ENCODE peak calls at places on chromosomes 16 and 17, in nine cellular contexts. One of them, this sample, is unnamed.

GRCh38 chr16:11258553-11259287 is 2.7 kb upstream of the SOCS1 start:
- DNase-seq in cardiac fibroblast: peak; percentile 32
- DNase-seq in body of pancreas: peak; percentile 79
- DNase-seq in pancreas: peak; percentile 43
- DNase-seq in kidney epithelial cell: no peak
- DNase-seq in left lung: no peak
- DNase-seq in hepatocyte: no peak
- DNase-seq in kidney: peak; percentile 81
- DNase-seq in upper lobe of right lung: no peak
- DNase-seq in this sample: no peak

GRCh38 chr17:9271989-9272388 is 250.7 kb downstream of the NTN1 start:
- DNase-seq in cardiac fibroblast: no peak
- DNase-seq in body of pancreas: no peak
- DNase-seq in pancreas: no peak
- DNase-seq in kidney epithelial cell: no peak
- DNase-seq in left lung: no peak
- DNase-seq in hepatocyte: no peak
- DNase-seq in kidney: no peak
- DNase-seq in upper lobe of right lung: no peak
- DNase-seq in this sample: no peak

GRCh38 chr17:7884581-7885356 is 3.8 kb upstream of the CHD3 start:
- DNase-seq in cardiac fibroblast: no peak
- DNase-seq in body of pancreas: peak; percentile 17
- DNase-seq in pancreas: peak; percentile 23
- DNase-seq in kidney epithelial cell: no peak
- DNase-seq in left lung: peak; percentile 80
- DNase-seq in hepatocyte: peak; percentile 32
- DNase-seq in kidney: peak; percentile 82
- DNase-seq in upper lobe of right lung: peak; percentile 77
- DNase-seq in this sample: no peak

GRCh38 chr17:76038050-76038449 is 10.9 kb upstream of the EVPL start:
- DNase-seq in cardiac fibroblast: no peak
- DNase-seq in body of pancreas: no peak
- DNase-seq in pancreas: no peak
- DNase-seq in kidney epithelial cell: no peak
- DNase-seq in left lung: no peak
- DNase-seq in hepatocyte: no peak
- DNase-seq in kidney: peak; percentile 4
- DNase-seq in upper lobe of right lung: no peak
- DNase-seq in this sample: no peak

GRCh38 chr16:56241596-56241995 is 50.3 kb downstream of the GNAO1 start:
- DNase-seq in cardiac fibroblast: no peak
- DNase-seq in body of pancreas: no peak
- DNase-seq in pancreas: no peak
- DNase-seq in kidney epithelial cell: no peak
- DNase-seq in left lung: no peak
- DNase-seq in hepatocyte: no peak
- DNase-seq in kidney: no peak
- DNase-seq in upper lobe of right lung: no peak
- DNase-seq in this sample: no peak

GRCh38 chr17:6749519-6749918 is 6.3 kb upstream of the XAF1 start:
- DNase-seq in cardiac fibroblast: peak; percentile 31
- DNase-seq in body of pancreas: no peak
- DNase-seq in pancreas: no peak
- DNase-seq in kidney epithelial cell: no peak
- DNase-seq in left lung: no peak
- DNase-seq in hepatocyte: no peak
- DNase-seq in kidney: no peak
- DNase-seq in upper lobe of right lung: no peak
- DNase-seq in this sample: peak; percentile 16

GRCh38 chr16:35687781-35688180 is 2228.4 kb downstream of the TP53TG3F start:
- DNase-seq in cardiac fibroblast: no peak
- DNase-seq in body of pancreas: no peak
- DNase-seq in pancreas: no peak
- DNase-seq in kidney epithelial cell: no peak
- DNase-seq in left lung: no peak
- DNase-seq in hepatocyte: no peak
- DNase-seq in kidney: no peak
- DNase-seq in upper lobe of right lung: no peak
- DNase-seq in this sample: no peak

GRCh38 chr16:67658849-67659674 is 998 bp downstream of the ACD start:
- DNase-seq in cardiac fibroblast: no peak
- DNase-seq in body of pancreas: no peak
- DNase-seq in pancreas: no peak
- DNase-seq in kidney epithelial cell: no peak
- DNase-seq in left lung: no peak
- DNase-seq in hepatocyte: no peak
- DNase-seq in kidney: no peak
- DNase-seq in upper lobe of right lung: no peak
- DNase-seq in this sample: no peak

GRCh38 chr16:55297062-55297909 is 26.7 kb upstream of the IRX6 start:
- DNase-seq in cardiac fibroblast: no peak
- DNase-seq in body of pancreas: no peak
- DNase-seq in pancreas: no peak
- DNase-seq in kidney epithelial cell: peak; percentile 94
- DNase-seq in left lung: no peak
- DNase-seq in hepatocyte: no peak
- DNase-seq in kidney: peak; percentile 57
- DNase-seq in upper lobe of right lung: no peak
- DNase-seq in this sample: peak; percentile 2

GRCh38 chr16:20906225-20906870 is 5.8 kb downstream of the LYRM1 start:
- DNase-seq in cardiac fibroblast: peak; percentile 95
- DNase-seq in body of pancreas: no peak
- DNase-seq in pancreas: no peak
- DNase-seq in kidney epithelial cell: no peak
- DNase-seq in left lung: no peak
- DNase-seq in hepatocyte: no peak
- DNase-seq in kidney: no peak
- DNase-seq in upper lobe of right lung: no peak
- DNase-seq in this sample: peak; percentile 88

GRCh38 chr16:31348578-31348977 is 6.4 kb upstream of the ITGAX start:
- DNase-seq in cardiac fibroblast: no peak
- DNase-seq in body of pancreas: no peak
- DNase-seq in pancreas: no peak
- DNase-seq in kidney epithelial cell: no peak
- DNase-seq in left lung: no peak
- DNase-seq in hepatocyte: no peak
- DNase-seq in kidney: peak; percentile 15
- DNase-seq in upper lobe of right lung: peak; percentile 51
- DNase-seq in this sample: no peak

GRCh38 chr16:68417711-68418301 is 30.5 kb downstream of the SMPD3 start:
- DNase-seq in cardiac fibroblast: no peak
- DNase-seq in body of pancreas: peak; percentile 84
- DNase-seq in pancreas: peak; percentile 74
- DNase-seq in kidney epithelial cell: no peak
- DNase-seq in left lung: no peak
- DNase-seq in hepatocyte: peak; percentile 48
- DNase-seq in kidney: no peak
- DNase-seq in upper lobe of right lung: peak; percentile 78
- DNase-seq in this sample: no peak

DNA sequence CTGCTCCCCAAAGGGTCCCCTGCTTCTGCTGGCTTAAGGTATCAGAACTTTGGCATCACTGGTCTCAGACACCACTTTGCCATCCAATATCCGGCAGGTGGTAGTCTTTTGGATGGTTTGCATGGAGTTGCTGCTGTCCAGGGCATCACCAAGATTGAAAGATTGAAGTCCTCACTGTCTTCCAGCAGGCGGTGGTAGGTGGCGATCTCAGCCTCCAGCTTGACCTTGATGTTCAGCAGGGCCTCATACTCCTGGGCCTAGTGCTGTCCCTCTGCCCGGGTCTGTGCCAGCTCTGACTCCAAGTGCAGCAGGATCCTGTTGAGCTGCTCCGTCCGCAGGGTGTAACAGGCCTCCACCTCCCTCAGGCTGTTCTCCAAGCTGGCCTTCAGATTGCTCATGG is 43.0 kb upstream of the TMEM97 start:
- DNase-seq in cardiac fibroblast: no peak
- DNase-seq in body of pancreas: peak; percentile 38
- DNase-seq in pancreas: no peak
- DNase-seq in kidney epithelial cell: no peak
- DNase-seq in left lung: no peak
- DNase-seq in hepatocyte: no peak
- DNase-seq in kidney: no peak
- DNase-seq in upper lobe of right lung: no peak
- DNase-seq in this sample: no peak
- TF ChIP-seq CTCF in cardiac fibroblast: no peak
- TF ChIP-seq CTCF in body of pancreas: no peak
- TF ChIP-seq CTCF in pancreas: no peak
- TF ChIP-seq CTCF in kidney epithelial cell: no peak
- TF ChIP-seq CTCF in left lung: no peak
- TF ChIP-seq CTCF in hepatocyte: no peak
- TF ChIP-seq CTCF in kidney: no peak
- TF ChIP-seq CTCF in upper lobe of right lung: no peak
- TF ChIP-seq CTCF in this sample: no peak

DNA sequence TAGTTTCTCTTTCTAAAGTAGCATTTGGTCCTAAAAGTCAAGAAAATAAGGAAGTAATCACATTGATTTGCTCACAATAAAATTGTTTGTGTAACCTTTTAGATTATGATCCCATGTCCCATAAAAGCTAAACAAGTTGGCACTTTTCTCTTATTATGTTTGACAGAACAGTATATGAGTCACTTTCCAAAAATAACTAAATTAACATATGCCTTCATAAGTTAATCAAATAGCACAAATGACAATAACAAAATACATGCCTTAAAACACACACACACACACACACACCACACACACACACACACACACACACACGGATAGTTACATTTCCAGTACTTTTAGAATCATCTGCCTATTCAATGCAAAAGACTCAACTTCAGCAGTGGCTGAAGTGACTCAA is 2.8 kb downstream of the MED13 start:
- DNase-seq in cardiac fibroblast: no peak
- DNase-seq in body of pancreas: no peak
- DNase-seq in pancreas: no peak
- DNase-seq in kidney epithelial cell: no peak
- DNase-seq in left lung: no peak
- DNase-seq in hepatocyte: no peak
- DNase-seq in kidney: no peak
- DNase-seq in upper lobe of right lung: no peak
- DNase-seq in this sample: peak; percentile 17
- H3K4me3 ChIP-seq in cardiac fibroblast: no peak overlapping the region
- H3K4me3 ChIP-seq in body of pancreas: no peak overlapping the region
- H3K4me3 ChIP-seq in pancreas: no peak overlapping the region
- H3K4me3 ChIP-seq in kidney epithelial cell: no peak overlapping the region
- H3K4me3 ChIP-seq in left lung: no peak overlapping the region
- H3K4me3 ChIP-seq in hepatocyte: peak overlapping the region; percentile 51
- H3K4me3 ChIP-seq in kidney: peak overlapping the region; percentile 99
- H3K4me3 ChIP-seq in upper lobe of right lung: peak overlapping the region; percentile 93
- H3K4me3 ChIP-seq in this sample: peak overlapping the region; percentile 27

GRCh38 chr16:30113031-30113710 is at the start of gene GDPD3:
- DNase-seq in cardiac fibroblast: no peak
- DNase-seq in body of pancreas: no peak
- DNase-seq in pancreas: no peak
- DNase-seq in kidney epithelial cell: no peak
- DNase-seq in left lung: no peak
- DNase-seq in hepatocyte: peak; percentile 66
- DNase-seq in kidney: peak; percentile 85
- DNase-seq in upper lobe of right lung: peak; percentile 70
- DNase-seq in this sample: no peak
- TF ChIP-seq CTCF in cardiac fibroblast: no peak
- TF ChIP-seq CTCF in body of pancreas: no peak
- TF ChIP-seq CTCF in pancreas: no peak
- TF ChIP-seq CTCF in kidney epithelial cell: no peak
- TF ChIP-seq CTCF in left lung: no peak
- TF ChIP-seq CTCF in hepatocyte: no peak
- TF ChIP-seq CTCF in kidney: no peak
- TF ChIP-seq CTCF in upper lobe of right lung: no peak
- TF ChIP-seq CTCF in this sample: no peak

GRCh38 chr16:661184-661821 is 6.6 kb upstream of the RHOT2 start:
- DNase-seq in cardiac fibroblast: no peak
- DNase-seq in body of pancreas: no peak
- DNase-seq in pancreas: no peak
- DNase-seq in kidney epithelial cell: no peak
- DNase-seq in left lung: no peak
- DNase-seq in hepatocyte: no peak
- DNase-seq in kidney: no peak
- DNase-seq in upper lobe of right lung: no peak
- DNase-seq in this sample: no peak
- H3K4me3 ChIP-seq in cardiac fibroblast: no peak overlapping the region
- H3K4me3 ChIP-seq in body of pancreas: no peak overlapping the region
- H3K4me3 ChIP-seq in pancreas: peak overlapping the region; percentile 9
- H3K4me3 ChIP-seq in kidney epithelial cell: no peak overlapping the region
- H3K4me3 ChIP-seq in left lung: no peak overlapping the region
- H3K4me3 ChIP-seq in hepatocyte: no peak overlapping the region
- H3K4me3 ChIP-seq in kidney: no peak overlapping the region
- H3K4me3 ChIP-seq in upper lobe of right lung: no peak overlapping the region
- H3K4me3 ChIP-seq in this sample: no peak overlapping the region

GRCh38 chr16:51524555-51525373 is 373.7 kb upstream of the SALL1 start:
- DNase-seq in cardiac fibroblast: peak; percentile 44
- DNase-seq in body of pancreas: peak; percentile 44
- DNase-seq in pancreas: peak; percentile 4
- DNase-seq in kidney epithelial cell: no peak
- DNase-seq in left lung: no peak
- DNase-seq in hepatocyte: no peak
- DNase-seq in kidney: no peak
- DNase-seq in upper lobe of right lung: no peak
- DNase-seq in this sample: peak; percentile 85
- TF ChIP-seq CTCF in cardiac fibroblast: no peak
- TF ChIP-seq CTCF in body of pancreas: no peak
- TF ChIP-seq CTCF in pancreas: no peak
- TF ChIP-seq CTCF in kidney epithelial cell: peak; percentile 48
- TF ChIP-seq CTCF in left lung: no peak
- TF ChIP-seq CTCF in hepatocyte: no peak
- TF ChIP-seq CTCF in kidney: peak; percentile 22
- TF ChIP-seq CTCF in upper lobe of right lung: no peak
- TF ChIP-seq CTCF in this sample: peak; percentile 36

DNA sequence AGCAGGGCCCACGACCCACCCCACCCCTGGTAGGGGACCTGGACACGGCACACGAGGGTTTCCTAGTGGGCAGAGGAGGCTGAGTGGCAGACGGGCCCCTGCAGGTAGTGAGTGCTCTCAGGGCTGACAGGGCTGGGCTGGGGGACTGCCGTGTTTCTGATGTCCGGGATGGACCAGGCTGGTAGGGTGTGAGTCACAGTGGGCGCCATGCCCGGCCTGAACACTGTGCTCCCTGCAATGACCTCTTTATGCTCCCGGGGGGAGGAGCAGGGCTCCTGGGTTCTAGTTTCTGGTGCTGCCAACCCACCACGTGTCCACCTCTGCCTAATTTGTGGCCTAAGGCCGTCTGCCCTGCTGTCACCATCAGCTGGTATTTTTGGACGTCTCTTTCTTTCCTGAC is 26.3 kb downstream of the ARHGAP23 start:
- DNase-seq in cardiac fibroblast: peak; percentile 84
- DNase-seq in body of pancreas: peak; percentile 69
- DNase-seq in pancreas: no peak
- DNase-seq in kidney epithelial cell: no peak
- DNase-seq in left lung: peak; percentile 88
- DNase-seq in hepatocyte: peak; percentile 65
- DNase-seq in kidney: peak; percentile 91
- DNase-seq in upper lobe of right lung: peak; percentile 82
- DNase-seq in this sample: peak; percentile 77
- H3K4me3 ChIP-seq in cardiac fibroblast: peak overlapping the region; percentile 66
- H3K4me3 ChIP-seq in body of pancreas: no peak overlapping the region
- H3K4me3 ChIP-seq in pancreas: no peak overlapping the region
- H3K4me3 ChIP-seq in kidney epithelial cell: peak overlapping the region; percentile 50
- H3K4me3 ChIP-seq in left lung: peak overlapping the region; percentile 19
- H3K4me3 ChIP-seq in hepatocyte: no peak overlapping the region
- H3K4me3 ChIP-seq in kidney: peak overlapping the region; percentile 47
- H3K4me3 ChIP-seq in upper lobe of right lung: peak overlapping the region; percentile 48
- H3K4me3 ChIP-seq in this sample: peak overlapping the region; percentile 49

GRCh38 chr17:38577244-38577643 is 28.5 kb downstream of the SRCIN1 start:
- DNase-seq in cardiac fibroblast: no peak
- DNase-seq in body of pancreas: no peak
- DNase-seq in pancreas: no peak
- DNase-seq in kidney epithelial cell: no peak
- DNase-seq in left lung: no peak
- DNase-seq in hepatocyte: no peak
- DNase-seq in kidney: no peak
- DNase-seq in upper lobe of right lung: no peak
- DNase-seq in this sample: no peak
- TF ChIP-seq CTCF in cardiac fibroblast: no peak
- TF ChIP-seq CTCF in body of pancreas: no peak
- TF ChIP-seq CTCF in pancreas: no peak
- TF ChIP-seq CTCF in kidney epithelial cell: peak; percentile 13
- TF ChIP-seq CTCF in left lung: no peak
- TF ChIP-seq CTCF in hepatocyte: no peak
- TF ChIP-seq CTCF in kidney: no peak
- TF ChIP-seq CTCF in upper lobe of right lung: no peak
- TF ChIP-seq CTCF in this sample: no peak

This sample was measured in astrocyte of the spinal cord.